ENCODE peak calls at places on chromosomes 5 and 9, in nine cellular contexts. L is MM.1S; O is activated T-helper 1 cell treated with Interleukin-2 at 50 U/mL for 16 hours; D is SK-MEL-5; Y is psoas muscle; J is GM12865; A is stimulated activated CD4-positive, alpha-beta T cell treated with anti-CD3 and anti-CD28 coated beads, TNF-alpha, amount 100 ng/mL, for 24 hours; C is naive thymus-derived CD8-positive, alpha-beta T cell; V is fibroblast of mammary gland. H is an unnamed sample.

GRCh38 chr5:95619096-95619495 is 791 bp upstream of the GPR150 start:
- DNase-seq in L (no peak), O (no peak), D (no peak), Y (no peak), J (no peak), A (no peak), C (no peak), V (peak), H (no peak)

GRCh38 chr9:117284414-117284813 is 130.4 kb downstream of the ASTN2 start:
- DNase-seq in L (no peak), O (no peak), D (no peak), Y (no peak), J (no peak), A (no peak), C (no peak), V (no peak), H (no peak)

GRCh38 chr5:148665431-148665830 is 11.1 kb upstream of the HTR4 start:
- DNase-seq in L (no peak), O (no peak), D (no peak), Y (no peak), J (no peak), A (no peak), C (no peak), V (no peak), H (no peak)

GRCh38 chr5:135887881-135888614 is 7.6 kb downstream of the IL9 start:
- DNase-seq in L (no peak), O (no peak), D (peak), Y (no peak), J (no peak), A (no peak), C (no peak), V (peak), H (peak)

GRCh38 chr5:17219006-17219422 is 1.6 kb downstream of the BASP1 start:
- DNase-seq in L (no peak), O (no peak), D (no peak), Y (no peak), J (peak), A (no peak), C (no peak), V (no peak), H (no peak)

GRCh38 chr9:106885451-106885850 is 22.5 kb downstream of the ZNF462 start:
- DNase-seq in L (no peak), O (no peak), D (no peak), Y (no peak), J (no peak), A (no peak), C (no peak), V (peak), H (peak)

GRCh38 chr5:157718529-157718928 is 12.7 kb upstream of the THG1L start:
- DNase-seq in L (peak), O (no peak), D (peak), Y (no peak), J (peak), A (no peak), C (no peak), V (peak), H (peak)

GRCh38 chr9:131013015-131013755 is 4.2 kb downstream of the LAMC3 start:
- DNase-seq in L (no peak), O (no peak), D (no peak), Y (no peak), J (no peak), A (no peak), C (no peak), V (no peak), H (no peak)

GRCh38 chr9:90219548-90220118 is 423.0 kb downstream of the DIRAS2 start:
- DNase-seq in L (peak), O (no peak), D (peak), Y (no peak), J (peak), A (peak), C (peak), V (no peak), H (peak)

GRCh38 chr9:109424618-109425017 is 73.5 kb downstream of the PTPN3 start:
- DNase-seq in L (no peak), O (no peak), D (no peak), Y (no peak), J (no peak), A (no peak), C (no peak), V (no peak), H (no peak)

GRCh38 chr5:69219939-69220338 is 14.7 kb upstream of the CDK7 start:
- DNase-seq in L (no peak), O (no peak), D (no peak), Y (no peak), J (no peak), A (no peak), C (no peak), V (no peak), H (no peak)

GRCh38 chr5:132272341-132273210 is 15.1 kb downstream of the PDLIM4 start:
- DNase-seq in L (peak), O (peak), D (peak), Y (peak), J (peak), A (peak), C (peak), V (peak), H (peak)

GRCh38 chr5:153907170-153907775 is 131.4 kb downstream of the FAM114A2 start:
- DNase-seq in L (no peak), O (no peak), D (no peak), Y (no peak), J (no peak), A (no peak), C (no peak), V (peak), H (no peak)

GRCh38 chr5:180069589-180070247 is 1.8 kb downstream of the RNF130 start:
- DNase-seq in L (no peak), O (no peak), D (peak), Y (no peak), J (no peak), A (no peak), C (no peak), V (no peak), H (no peak)

GRCh38 chr5:65017636-65018035 is 248.9 kb downstream of the CWC27 start:
- DNase-seq in L (no peak), O (no peak), D (no peak), Y (no peak), J (no peak), A (no peak), C (no peak), V (no peak), H (no peak)

GRCh38 chr5:102975457-102976182 is 144.3 kb downstream of the GIN1 start:
- DNase-seq in L (no peak), O (no peak), D (no peak), Y (no peak), J (no peak), A (no peak), C (no peak), V (peak), H (no peak)

GRCh38 chr5:82975812-82976211 is 101.4 kb downstream of the TMEM167A start:
- DNase-seq in L (no peak), O (no peak), D (no peak), Y (no peak), J (no peak), A (no peak), C (no peak), V (no peak), H (no peak)

GRCh38 chr9:70406446-70406862 is 8.0 kb downstream of the KLF9 start:
- DNase-seq in L (no peak), O (no peak), D (peak), Y (no peak), J (peak), A (no peak), C (no peak), V (peak), H (no peak)

GRCh38 chr5:151592855-151593408 is 1.8 kb upstream of the FAT2 start:
- DNase-seq in L (no peak), O (no peak), D (no peak), Y (no peak), J (no peak), A (no peak), C (no peak), V (no peak), H (peak)

GRCh38 chr9:100104314-100104713 is 5.3 kb downstream of the INVS start:
- DNase-seq in L (no peak), O (no peak), D (no peak), Y (no peak), J (no peak), A (no peak), C (no peak), V (peak), H (no peak)

GRCh38 chr9:38713426-38713825 is 6.5 kb downstream of the FAM240B start:
- DNase-seq in L (no peak), O (no peak), D (peak), Y (no peak), J (no peak), A (no peak), C (no peak), V (peak), H (no peak)

GRCh38 chr9:4923580-4924544 is 61.2 kb upstream of the JAK2 start:
- DNase-seq in L (peak), O (no peak), D (peak), Y (no peak), J (peak), A (no peak), C (peak), V (peak), H (no peak)

GRCh38 chr5:180344393-180344999 is 8.6 kb downstream of the GFPT2 start:
- DNase-seq in L (no peak), O (no peak), D (no peak), Y (no peak), J (no peak), A (no peak), C (peak), V (no peak), H (no peak)

GRCh38 chr5:9269024-9269423 is 276.9 kb downstream of the SEMA5A start:
- DNase-seq in L (no peak), O (no peak), D (no peak), Y (no peak), J (no peak), A (no peak), C (no peak), V (no peak), H (no peak)

GRCh38 chr9:136847065-136847826 is 2.0 kb upstream of the PHPT1 start:
- DNase-seq in L (no peak), O (no peak), D (peak), Y (peak), J (peak), A (peak), C (no peak), V (peak), H (no peak)

GRCh38 chr9:10045598-10045997 is 567.2 kb downstream of the PTPRD start:
- DNase-seq in L (peak), O (no peak), D (peak), Y (no peak), J (no peak), A (no peak), C (no peak), V (peak), H (peak)

GRCh38 chr9:739362-739761 is 102.1 kb upstream of the DMRT1 start:
- DNase-seq in L (no peak), O (no peak), D (no peak), Y (no peak), J (no peak), A (no peak), C (no peak), V (no peak), H (no peak)

GRCh38 chr5:71528206-71528605 is 58.9 kb upstream of the MCCC2 start:
- DNase-seq in L (no peak), O (no peak), D (no peak), Y (no peak), J (no peak), A (no peak), C (no peak), V (peak), H (no peak)

GRCh38 chr5:60473654-60474053 is 226.3 kb downstream of the DEPDC1B start:
- DNase-seq in L (no peak), O (no peak), D (no peak), Y (no peak), J (no peak), A (no peak), C (no peak), V (no peak), H (no peak)

GRCh38 chr9:70411930-70412677 is 2.4 kb downstream of the KLF9 start:
- DNase-seq in L (peak), O (peak), D (peak), Y (peak), J (peak), A (peak), C (peak), V (peak), H (peak)

GRCh38 chr5:151772868-151773561 is 1.3 kb downstream of the G3BP1 start:
- DNase-seq in L (no peak), O (no peak), D (peak), Y (no peak), J (no peak), A (no peak), C (no peak), V (peak), H (no peak)

GRCh38 chr5:131622633-131623032 is 12.4 kb downstream of the RAPGEF6 start:
- DNase-seq in L (no peak), O (no peak), D (peak), Y (no peak), J (no peak), A (no peak), C (no peak), V (peak), H (peak)

GRCh38 chr9:10793306-10793705 is 180.5 kb upstream of the PTPRD start:
- DNase-seq in L (no peak), O (no peak), D (no peak), Y (no peak), J (no peak), A (no peak), C (no peak), V (no peak), H (no peak)

GRCh38 chr9:33159058-33159759 is 7.9 kb downstream of the B4GALT1 start:
- DNase-seq in L (peak), O (no peak), D (no peak), Y (peak), J (peak), A (no peak), C (peak), V (peak), H (peak)

GRCh38 chr5:96329886-96330531 is 103.0 kb downstream of the PCSK1 start:
- DNase-seq in L (no peak), O (no peak), D (no peak), Y (no peak), J (no peak), A (no peak), C (no peak), V (peak), H (no peak)

GRCh38 chr5:35354751-35355150 is 124.5 kb upstream of the PRLR start:
- DNase-seq in L (no peak), O (no peak), D (no peak), Y (no peak), J (no peak), A (no peak), C (no peak), V (peak), H (no peak)

GRCh38 chr5:343461-344401 is 22.2 kb downstream of the AHRR start:
- DNase-seq in L (peak), O (no peak), D (no peak), Y (peak), J (peak), A (peak), C (peak), V (peak), H (no peak)

GRCh38 chr5:77015938-77016569 is 14.2 kb upstream of the AGGF1 start:
- DNase-seq in L (peak), O (no peak), D (peak), Y (no peak), J (peak), A (no peak), C (no peak), V (peak), H (no peak)